ENCODE peak calls at places on chromosomes 2 and 18, in ten cellular contexts. One of them, this sample, is unnamed.

GRCh38 chr2:62956646-62957045 is 94.0 kb upstream of the OTX1 start:
- DNase-seq in CD8-positive, alpha-beta T cell: no peak
- DNase-seq in NCI-H82: peak
- DNase-seq in LoVo: no peak
- DNase-seq in osteoblast: no peak
- DNase-seq in activated CD4-positive, alpha-beta T cell treated with anti-CD3 and anti-CD28 coated beads, Interleukin-2, amount 50 U/mL, for 1 hour: no peak
- DNase-seq in CD8-positive, alpha-beta memory T cell: no peak
- DNase-seq in GM04503: no peak
- DNase-seq in NCI-H1930: no peak
- DNase-seq in left ventricle myocardium inferior: no peak
- DNase-seq in this sample: no peak

GRCh38 chr2:216596986-216597509 is 36.2 kb upstream of the IGFBP2 start:
- DNase-seq in CD8-positive, alpha-beta T cell: no peak
- DNase-seq in NCI-H82: peak
- DNase-seq in LoVo: no peak
- DNase-seq in osteoblast: no peak
- DNase-seq in activated CD4-positive, alpha-beta T cell treated with anti-CD3 and anti-CD28 coated beads, Interleukin-2, amount 50 U/mL, for 1 hour: no peak
- DNase-seq in CD8-positive, alpha-beta memory T cell: no peak
- DNase-seq in GM04503: no peak
- DNase-seq in NCI-H1930: no peak
- DNase-seq in left ventricle myocardium inferior: no peak
- DNase-seq in this sample: no peak

GRCh38 chr18:23257686-23258565 is 122.6 kb downstream of the CABLES1 start:
- DNase-seq in CD8-positive, alpha-beta T cell: no peak
- DNase-seq in NCI-H82: no peak
- DNase-seq in LoVo: no peak
- DNase-seq in osteoblast: peak
- DNase-seq in activated CD4-positive, alpha-beta T cell treated with anti-CD3 and anti-CD28 coated beads, Interleukin-2, amount 50 U/mL, for 1 hour: no peak
- DNase-seq in CD8-positive, alpha-beta memory T cell: no peak
- DNase-seq in GM04503: no peak
- DNase-seq in NCI-H1930: no peak
- DNase-seq in left ventricle myocardium inferior: no peak
- DNase-seq in this sample: peak

GRCh38 chr2:9811679-9812511 is 31.4 kb upstream of the TAF1B start:
- DNase-seq in CD8-positive, alpha-beta T cell: no peak
- DNase-seq in NCI-H82: no peak
- DNase-seq in LoVo: no peak
- DNase-seq in osteoblast: peak
- DNase-seq in activated CD4-positive, alpha-beta T cell treated with anti-CD3 and anti-CD28 coated beads, Interleukin-2, amount 50 U/mL, for 1 hour: no peak
- DNase-seq in CD8-positive, alpha-beta memory T cell: no peak
- DNase-seq in GM04503: no peak
- DNase-seq in NCI-H1930: no peak
- DNase-seq in left ventricle myocardium inferior: no peak
- DNase-seq in this sample: no peak

GRCh38 chr2:11128258-11128951 is 26.9 kb upstream of the SLC66A3 start:
- DNase-seq in CD8-positive, alpha-beta T cell: no peak
- DNase-seq in NCI-H82: no peak
- DNase-seq in LoVo: no peak
- DNase-seq in osteoblast: peak
- DNase-seq in activated CD4-positive, alpha-beta T cell treated with anti-CD3 and anti-CD28 coated beads, Interleukin-2, amount 50 U/mL, for 1 hour: no peak
- DNase-seq in CD8-positive, alpha-beta memory T cell: no peak
- DNase-seq in GM04503: no peak
- DNase-seq in NCI-H1930: no peak
- DNase-seq in left ventricle myocardium inferior: no peak
- DNase-seq in this sample: no peak

GRCh38 chr2:74104839-74105238 is 42.9 kb downstream of the BOLA3 start:
- DNase-seq in CD8-positive, alpha-beta T cell: no peak
- DNase-seq in NCI-H82: no peak
- DNase-seq in LoVo: no peak
- DNase-seq in osteoblast: no peak
- DNase-seq in activated CD4-positive, alpha-beta T cell treated with anti-CD3 and anti-CD28 coated beads, Interleukin-2, amount 50 U/mL, for 1 hour: no peak
- DNase-seq in CD8-positive, alpha-beta memory T cell: no peak
- DNase-seq in GM04503: no peak
- DNase-seq in NCI-H1930: no peak
- DNase-seq in left ventricle myocardium inferior: no peak
- DNase-seq in this sample: no peak

GRCh38 chr2:176976766-176977165 is 235.8 kb upstream of the HNRNPA3 start:
- DNase-seq in CD8-positive, alpha-beta T cell: no peak
- DNase-seq in NCI-H82: no peak
- DNase-seq in LoVo: no peak
- DNase-seq in osteoblast: no peak
- DNase-seq in activated CD4-positive, alpha-beta T cell treated with anti-CD3 and anti-CD28 coated beads, Interleukin-2, amount 50 U/mL, for 1 hour: no peak
- DNase-seq in CD8-positive, alpha-beta memory T cell: no peak
- DNase-seq in GM04503: no peak
- DNase-seq in NCI-H1930: no peak
- DNase-seq in left ventricle myocardium inferior: no peak
- DNase-seq in this sample: no peak

GRCh38 chr18:58578835-58579560 is 49.9 kb downstream of the ALPK2 start:
- DNase-seq in CD8-positive, alpha-beta T cell: no peak
- DNase-seq in NCI-H82: peak
- DNase-seq in LoVo: no peak
- DNase-seq in osteoblast: peak
- DNase-seq in activated CD4-positive, alpha-beta T cell treated with anti-CD3 and anti-CD28 coated beads, Interleukin-2, amount 50 U/mL, for 1 hour: no peak
- DNase-seq in CD8-positive, alpha-beta memory T cell: no peak
- DNase-seq in GM04503: peak
- DNase-seq in NCI-H1930: no peak
- DNase-seq in left ventricle myocardium inferior: no peak
- DNase-seq in this sample: peak

GRCh38 chr2:142339261-142339660 is 208.4 kb upstream of the LRP1B start:
- DNase-seq in CD8-positive, alpha-beta T cell: no peak
- DNase-seq in NCI-H82: no peak
- DNase-seq in LoVo: no peak
- DNase-seq in osteoblast: no peak
- DNase-seq in activated CD4-positive, alpha-beta T cell treated with anti-CD3 and anti-CD28 coated beads, Interleukin-2, amount 50 U/mL, for 1 hour: no peak
- DNase-seq in CD8-positive, alpha-beta memory T cell: no peak
- DNase-seq in GM04503: no peak
- DNase-seq in NCI-H1930: no peak
- DNase-seq in left ventricle myocardium inferior: no peak
- DNase-seq in this sample: no peak

GRCh38 chr18:10113156-10114022 is 199.6 kb downstream of the VAPA start:
- DNase-seq in CD8-positive, alpha-beta T cell: no peak
- DNase-seq in NCI-H82: peak
- DNase-seq in LoVo: no peak
- DNase-seq in osteoblast: no peak
- DNase-seq in activated CD4-positive, alpha-beta T cell treated with anti-CD3 and anti-CD28 coated beads, Interleukin-2, amount 50 U/mL, for 1 hour: no peak
- DNase-seq in CD8-positive, alpha-beta memory T cell: no peak
- DNase-seq in GM04503: peak
- DNase-seq in NCI-H1930: no peak
- DNase-seq in left ventricle myocardium inferior: no peak
- DNase-seq in this sample: no peak

GRCh38 chr2:43136011-43136799 is 90.2 kb downstream of the ZFP36L2 start:
- DNase-seq in CD8-positive, alpha-beta T cell: no peak
- DNase-seq in NCI-H82: no peak
- DNase-seq in LoVo: no peak
- DNase-seq in osteoblast: peak
- DNase-seq in activated CD4-positive, alpha-beta T cell treated with anti-CD3 and anti-CD28 coated beads, Interleukin-2, amount 50 U/mL, for 1 hour: no peak
- DNase-seq in CD8-positive, alpha-beta memory T cell: no peak
- DNase-seq in GM04503: no peak
- DNase-seq in NCI-H1930: no peak
- DNase-seq in left ventricle myocardium inferior: no peak
- DNase-seq in this sample: no peak

GRCh38 chr2:187511356-187512315 is 42.6 kb downstream of the TFPI start:
- DNase-seq in CD8-positive, alpha-beta T cell: no peak
- DNase-seq in NCI-H82: no peak
- DNase-seq in LoVo: no peak
- DNase-seq in osteoblast: no peak
- DNase-seq in activated CD4-positive, alpha-beta T cell treated with anti-CD3 and anti-CD28 coated beads, Interleukin-2, amount 50 U/mL, for 1 hour: no peak
- DNase-seq in CD8-positive, alpha-beta memory T cell: no peak
- DNase-seq in GM04503: no peak
- DNase-seq in NCI-H1930: no peak
- DNase-seq in left ventricle myocardium inferior: no peak
- DNase-seq in this sample: no peak